ENCODE peak calls at places on chromosomes 3 and 15, in five cellular contexts. B is Right ventricle myocardium superior, Z is ovary, K is hepatocyte, C is transverse colon. M is an unnamed sample.

GRCh38 chr3:58529516-58530353 is 7.3 kb downstream of the ACOX2 start:
- DNase-seq in C (no peak), B (no peak), K (peak; percentile 54), Z (no peak), M (peak; percentile 20)

GRCh38 chr3:44065311-44065710 is 176.4 kb upstream of the TOPAZ1 start:
- DNase-seq in C (no peak), Z (no peak), B (no peak), K (no peak), M (no peak)

GRCh38 chr3:133943639-133944131 is 48.0 kb upstream of the RAB6B start:
- DNase-seq in K (peak; percentile 75), C (no peak), Z (no peak), B (peak; percentile 43), M (peak; percentile 84)

GRCh38 chr3:83482402-83482801 is 1476.4 kb upstream of the CADM2 start:
- DNase-seq in K (no peak), B (no peak), C (no peak), Z (no peak), M (no peak)

GRCh38 chr3:154955907-154956533 is 124.1 kb upstream of the MME start:
- DNase-seq in Z (no peak), K (peak; percentile 14), C (no peak), B (no peak), M (no peak)

GRCh38 chr15:57527382-57528091 is 64.2 kb upstream of the MYZAP start:
- DNase-seq in K (peak; percentile 86), Z (no peak), C (no peak), B (no peak), M (peak; percentile 88)

GRCh38 chr15:28934645-28935044 is 48.9 kb downstream of the APBA2 start:
- DNase-seq in Z (no peak), B (no peak), C (no peak), K (no peak), M (no peak)

GRCh38 chr3:163043074-163043473 is 1546.5 kb downstream of the OTOL1 start:
- DNase-seq in Z (no peak), K (no peak), B (no peak), C (no peak), M (peak; percentile 15)

GRCh38 chr3:197256104-197256503 is 42.3 kb downstream of the DLG1 start:
- DNase-seq in C (no peak), B (no peak), Z (no peak), K (no peak), M (no peak)

GRCh38 chr15:85751731-85752421 is 42.8 kb downstream of the KLHL25 start:
- DNase-seq in C (no peak), K (no peak), B (no peak), Z (peak; percentile 22), M (no peak)

GRCh38 chr3:123871946-123872345 is 12.2 kb downstream of the MYLK start:
- DNase-seq in C (no peak), Z (no peak), B (no peak), K (no peak), M (peak; percentile 45)

GRCh38 chr3:88003115-88003755 is 55.6 kb downstream of the CGGBP1 start:
- DNase-seq in Z (no peak), C (no peak), K (peak; percentile 61), B (no peak), M (peak; percentile 69)

GRCh38 chr15:69459063-69459462 is 6.4 kb downstream of the RPLP1 start:
- DNase-seq in K (no peak), C (no peak), B (peak; percentile 13), Z (no peak), M (no peak)

GRCh38 chr3:61608711-61609110 is 47.3 kb downstream of the PTPRG start:
- DNase-seq in Z (no peak), B (no peak), C (no peak), K (no peak), M (no peak)

GRCh38 chr3:137469263-137469662 is 294.9 kb upstream of the SOX14 start:
- DNase-seq in B (no peak), Z (no peak), C (no peak), K (no peak), M (no peak)

GRCh38 chr3:184741259-184741556 is 29.3 kb upstream of the MAGEF1 start:
- DNase-seq in C (no peak), Z (no peak), K (no peak), B (no peak), M (no peak)

GRCh38 chr15:92958105-92958504 is 58.0 kb downstream of the CHD2 start:
- DNase-seq in Z (no peak), K (no peak), C (no peak), B (no peak), M (peak; percentile 33)

GRCh38 chr3:25430942-25431570 is 3.0 kb downstream of the RARB start:
- DNase-seq in Z (no peak), B (no peak), K (no peak), C (no peak), M (peak; percentile 43)

GRCh38 chr3:50204804-50205718 is at the start of gene SLC38A3:
- DNase-seq in B (no peak), C (no peak), Z (peak; percentile 44), K (peak; percentile 72), M (no peak)

GRCh38 chr3:134918448-134918847 is 123.4 kb downstream of the EPHB1 start:
- DNase-seq in K (no peak), B (no peak), C (no peak), Z (no peak), M (no peak)

GRCh38 chr3:23028294-23028693 is 174.8 kb upstream of the UBE2E2 start:
- DNase-seq in B (no peak), Z (no peak), K (no peak), C (no peak), M (no peak)

GRCh38 chr15:20355256-20355868 is 186.2 kb downstream of the GOLGA6L6 start:
- DNase-seq in Z (no peak), B (peak; percentile 48), C (no peak), K (no peak), M (no peak)

GRCh38 chr3:56251343-56251945 is 216.8 kb downstream of the ERC2 start:
- DNase-seq in Z (peak; percentile 56), B (no peak), C (peak; percentile 17), K (peak; percentile 69), M (peak; percentile 72)

GRCh38 chr3:104069114-104069513 is 1297.6 kb upstream of the ALCAM start:
- DNase-seq in Z (no peak), B (no peak), C (no peak), K (no peak), M (peak; percentile 4)

GRCh38 chr3:160691962-160692361 is 15.0 kb downstream of the ARL14 start:
- DNase-seq in B (no peak), K (no peak), Z (no peak), C (no peak), M (no peak)

GRCh38 chr3:177887475-177887874 is 648.8 kb upstream of the KCNMB2 start:
- DNase-seq in B (no peak), K (no peak), C (no peak), Z (no peak), M (no peak)

GRCh38 chr3:105904683-105905320 is 36.0 kb upstream of the CBLB start:
- DNase-seq in K (no peak), B (no peak), C (no peak), Z (no peak), M (peak; percentile 45)

GRCh38 chr3:82824491-82824890 is 1063.0 kb upstream of the GBE1 start:
- DNase-seq in Z (no peak), K (no peak), B (no peak), C (no peak), M (no peak)

GRCh38 chr15:74196175-74196574 is 6.4 kb downstream of the STRA6 start:
- DNase-seq in Z (peak; percentile 65), K (peak; percentile 88), B (peak; percentile 75), C (peak; percentile 86), M (peak; percentile 91)

GRCh38 chr15:55819397-55820034 is 76.6 kb upstream of the PRTG start:
- DNase-seq in C (no peak), B (no peak), Z (no peak), K (no peak), M (no peak)

GRCh38 chr3:32945136-32945535 is 6.3 kb upstream of the CCR4 start:
- DNase-seq in K (no peak), Z (no peak), C (no peak), B (no peak), M (peak; percentile 6)